ENCODE peak calls at places on chromosomes 16 and 17, in four cellular contexts. B is WERI-Rb-1, Z is upper lobe of left lung, G is GM23248. I is an unnamed sample.

GRCh38 chr17:72122002-72122310 is 1.1 kb downstream of the SOX9 start:
- DNase-seq in B (no peak), Z (no peak), G (peak), I (no peak)

GRCh38 chr16:4293822-4294457 is 21.1 kb upstream of the TFAP4 start:
- DNase-seq in B (peak), Z (peak), G (peak), I (no peak)

GRCh38 chr16:85793662-85794298 is 5.6 kb downstream of the EMC8 start:
- DNase-seq in B (no peak), Z (no peak), G (no peak), I (no peak)

GRCh38 chr17:35051183-35051578 is 12.3 kb downstream of the RFFL start:
- DNase-seq in B (no peak), Z (peak), G (no peak), I (peak)

GRCh38 chr17:74099441-74100340 is 103.8 kb upstream of the RPL38 start:
- DNase-seq in B (no peak), Z (no peak), G (no peak), I (no peak)

GRCh38 chr16:67873435-67874146 is 739 bp downstream of the EDC4 start:
- DNase-seq in B (no peak), Z (no peak), G (peak), I (no peak)

GRCh38 chr16:67966549-67967182 is 1.8 kb downstream of the SLC12A4 start:
- DNase-seq in B (peak), Z (peak), G (peak), I (no peak)

GRCh38 chr17:70767102-70767701 is 597.9 kb downstream of the KCNJ2 start:
- DNase-seq in B (no peak), Z (no peak), G (peak), I (no peak)

GRCh38 chr17:63116967-63117366 is 150.9 kb downstream of the TANC2 start:
- DNase-seq in B (no peak), Z (no peak), G (peak), I (no peak)

GRCh38 chr17:20095366-20096080 is 86.4 kb downstream of the SPECC1 start:
- DNase-seq in B (peak), Z (no peak), G (peak), I (no peak)

GRCh38 chr17:37519241-37519985 is 29.7 kb downstream of the DUSP14 start:
- DNase-seq in B (no peak), Z (no peak), G (peak), I (no peak)

GRCh38 chr17:28963841-28964240 is 12.5 kb upstream of the PHF12 start:
- DNase-seq in B (peak), Z (no peak), G (no peak), I (no peak)

GRCh38 chr17:70369296-70369855 is 200.0 kb downstream of the KCNJ2 start:
- DNase-seq in B (no peak), Z (no peak), G (no peak), I (no peak)

GRCh38 chr17:34397265-34397664 is 34.2 kb upstream of the CCL1 start:
- DNase-seq in B (no peak), Z (no peak), G (no peak), I (no peak)

GRCh38 chr17:37699285-37699973 is 45.4 kb downstream of the HNF1B start:
- DNase-seq in B (no peak), Z (no peak), G (peak), I (no peak)

GRCh38 chr16:2115591-2115973 is 20.1 kb downstream of the PKD1 start:
- DNase-seq in B (no peak), Z (no peak), G (no peak), I (no peak)

GRCh38 chr17:79923974-79924638 is 84.9 kb upstream of the CBX4 start:
- DNase-seq in B (peak), Z (peak), G (peak), I (peak)

GRCh38 chr16:77394699-77395098 is 40.1 kb downstream of the ADAMTS18 start:
- DNase-seq in B (no peak), Z (no peak), G (no peak), I (no peak)

GRCh38 chr17:57004944-57005579 is 27.1 kb downstream of the SCPEP1 start:
- DNase-seq in B (peak), Z (no peak), G (no peak), I (no peak)

GRCh38 chr17:77038860-77039555 is 101.8 kb upstream of the SEC14L1 start:
- DNase-seq in B (no peak), Z (no peak), G (no peak), I (no peak)

GRCh38 chr17:81066072-81066471 is 31.1 kb downstream of the BAIAP2 start:
- DNase-seq in B (no peak), Z (no peak), G (peak), I (no peak)

GRCh38 chr16:80804451-80805383 is at the start of gene CDYL2:
- DNase-seq in B (no peak), Z (peak), G (peak), I (peak)

GRCh38 chr17:79938696-79939435 is 96.8 kb downstream of the TBC1D16 start:
- DNase-seq in B (no peak), Z (no peak), G (no peak), I (no peak)

GRCh38 chr16:84467256-84467655 is 37.2 kb downstream of the MEAK7 start:
- DNase-seq in B (no peak), Z (no peak), G (peak), I (no peak)

GRCh38 chr16:54212893-54213292 is 73.7 kb downstream of the IRX3 start:
- DNase-seq in B (no peak), Z (no peak), G (no peak), I (no peak)

GRCh38 chr16:54207837-54208236 is 78.8 kb downstream of the IRX3 start:
- DNase-seq in B (no peak), Z (no peak), G (no peak), I (no peak)

GRCh38 chr16:54213322-54213721 is 73.3 kb downstream of the IRX3 start:
- DNase-seq in B (no peak), Z (no peak), G (no peak), I (no peak)

GRCh38 chr16:54208262-54208661 is 78.3 kb downstream of the IRX3 start:
- DNase-seq in B (no peak), Z (no peak), G (peak), I (no peak)

DNA sequence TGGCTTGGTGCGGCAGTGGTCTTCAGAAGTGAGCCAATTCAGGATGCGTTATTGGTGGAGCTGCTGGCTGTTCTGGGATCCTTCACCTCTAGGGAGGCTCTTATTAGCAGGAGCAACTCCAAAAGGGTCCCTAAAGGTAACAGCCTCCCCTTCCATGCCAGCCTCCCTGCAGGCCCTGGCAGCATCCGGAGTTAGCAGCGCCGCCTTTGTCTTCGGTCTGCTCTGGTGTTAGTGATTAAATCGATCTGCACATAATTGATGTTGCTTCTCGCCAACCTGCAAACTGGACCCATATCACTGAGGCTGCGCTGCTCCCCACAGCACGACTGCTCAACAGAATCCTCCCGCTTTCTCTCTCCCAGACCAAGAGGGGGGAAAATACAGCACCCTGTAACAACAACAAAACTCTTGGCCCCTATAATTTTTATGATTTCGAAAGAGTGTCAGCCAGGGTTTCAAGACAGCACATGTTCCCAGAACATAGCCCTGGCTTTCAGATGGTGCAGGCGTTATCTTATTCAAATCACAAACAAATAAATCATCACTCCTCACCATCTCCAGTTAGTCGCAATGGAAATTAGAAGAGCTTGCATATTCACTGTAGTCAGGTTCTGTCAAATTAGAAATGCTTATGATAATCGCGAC is 76.0 kb downstream of the IRX3 start:
- DNase-seq in B (no peak), Z (no peak), G (no peak), I (no peak)
- H3K4me3 ChIP-seq in B (no peak), Z (no peak), G (no peak), I (no peak)

DNA sequence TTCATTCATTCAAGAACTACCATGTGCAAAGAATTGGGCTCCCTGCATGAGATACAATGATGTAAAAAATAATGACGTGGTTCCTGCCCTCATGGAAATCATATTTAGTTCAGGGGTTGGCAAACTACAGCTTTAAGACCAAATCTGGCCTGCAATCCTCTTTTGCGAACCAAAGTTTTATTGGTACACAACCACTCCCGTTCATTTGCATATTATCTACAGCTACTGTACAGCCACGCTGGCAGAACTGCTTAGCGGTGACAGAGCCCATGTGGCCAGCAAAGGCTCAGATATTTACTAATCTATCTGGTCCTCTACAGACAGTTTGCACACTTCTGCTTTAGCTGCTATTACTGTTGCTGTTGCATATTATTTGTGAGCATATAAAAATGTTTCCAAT is 167.7 kb downstream of the XYLT1 start:
- DNase-seq in B (no peak), Z (no peak), G (no peak), I (no peak)
- H3K27ac ChIP-seq in B (no peak), Z (no peak), G (no peak), I (no peak)

DNA sequence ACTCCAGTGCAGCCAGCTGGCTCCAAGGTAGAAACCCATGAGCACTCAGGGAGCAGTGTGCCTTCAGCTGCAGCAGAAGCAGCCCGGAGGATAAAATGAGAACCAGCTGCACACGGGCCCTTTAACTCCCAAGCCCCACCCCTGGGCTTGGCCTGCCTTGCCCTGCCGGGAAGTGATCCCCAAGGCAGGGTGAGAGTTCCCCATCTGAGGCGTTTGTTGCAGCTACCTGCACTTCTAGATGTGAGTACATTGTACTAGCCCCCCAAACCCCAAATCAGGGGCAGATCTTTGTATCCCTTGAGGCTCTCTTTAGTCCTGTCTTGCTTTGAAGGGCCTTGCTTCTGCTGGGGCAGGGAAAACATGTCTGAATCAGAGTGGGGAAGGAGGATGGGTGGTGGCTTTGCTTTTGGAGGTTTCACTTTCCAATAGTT is at the start of gene MVP:
- DNase-seq in B (peak), Z (peak), G (peak), I (peak)
- H3K4me3 ChIP-seq in B (peak), Z (peak), G (peak), I (peak)

DNA sequence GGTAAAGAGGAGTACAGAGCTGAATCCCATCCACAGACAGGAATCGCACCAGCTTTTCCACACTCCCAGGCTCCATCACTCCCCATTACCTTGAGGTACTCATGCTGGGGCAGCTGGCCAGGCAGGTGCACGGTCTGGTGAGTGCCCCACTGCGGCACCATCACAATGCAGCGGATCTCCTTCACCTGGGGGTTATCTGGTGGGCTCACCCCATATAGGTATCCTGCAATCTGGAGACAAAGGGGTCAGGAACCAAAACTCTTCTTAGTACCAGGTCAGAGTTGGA is 1.8 kb upstream of the RILP start:
- DNase-seq in B (no peak), Z (no peak), G (no peak), I (no peak)
- H3K27ac ChIP-seq in B (no peak), Z (peak), G (no peak), I (no peak)

DNA sequence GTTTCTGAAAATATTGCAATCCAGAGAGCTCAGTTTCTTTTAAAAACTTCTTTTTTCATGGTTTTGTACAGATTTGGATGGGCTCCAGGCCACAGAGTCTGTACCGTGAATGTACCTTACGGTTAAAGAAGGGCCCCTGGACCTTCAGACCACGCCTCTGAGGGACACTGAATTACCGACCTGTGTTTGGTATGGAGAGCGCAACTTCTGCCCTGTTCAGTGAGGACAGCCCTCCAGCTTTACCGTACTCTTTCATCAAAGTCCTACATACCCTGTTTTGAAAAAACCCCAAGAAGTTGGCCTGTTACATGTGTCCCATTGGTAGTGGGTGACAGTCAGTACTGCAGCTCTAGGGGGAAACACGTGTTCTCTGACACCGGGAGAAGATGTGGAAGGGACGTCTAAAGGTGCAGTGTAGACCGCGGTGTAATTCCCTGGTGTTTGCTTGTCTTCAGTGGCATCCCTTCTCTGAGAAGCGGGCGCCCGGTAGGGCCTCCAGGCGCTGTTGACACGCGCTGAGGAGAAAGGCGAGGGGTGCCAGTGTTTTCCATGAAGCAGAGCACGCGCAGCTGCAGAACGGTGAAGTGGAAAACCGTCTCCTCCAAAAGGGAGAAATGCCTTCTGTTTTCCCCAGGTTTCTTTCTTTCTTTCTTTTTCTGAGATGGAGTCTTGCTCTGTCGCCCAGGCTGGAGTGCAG is 6.2 kb downstream of the PGS1 start:
- DNase-seq in B (no peak), Z (no peak), G (no peak), I (no peak)
- H3K4me3 ChIP-seq in B (no peak), Z (no peak), G (no peak), I (no peak)

GRCh38 chr16:69188716-69189115 is 1.8 kb downstream of the SNTB2 start:
- DNase-seq in B (no peak), Z (no peak), G (peak), I (no peak)
- H3K27ac ChIP-seq in B (no peak), Z (peak), G (peak), I (no peak)

GRCh38 chr16:7303014-7303676 is 29.5 kb upstream of the RBFOX1 start:
- DNase-seq in B (no peak), Z (no peak), G (no peak), I (no peak)
- H3K4me3 ChIP-seq in B (no peak), Z (no peak), G (no peak), I (no peak)

DNA sequence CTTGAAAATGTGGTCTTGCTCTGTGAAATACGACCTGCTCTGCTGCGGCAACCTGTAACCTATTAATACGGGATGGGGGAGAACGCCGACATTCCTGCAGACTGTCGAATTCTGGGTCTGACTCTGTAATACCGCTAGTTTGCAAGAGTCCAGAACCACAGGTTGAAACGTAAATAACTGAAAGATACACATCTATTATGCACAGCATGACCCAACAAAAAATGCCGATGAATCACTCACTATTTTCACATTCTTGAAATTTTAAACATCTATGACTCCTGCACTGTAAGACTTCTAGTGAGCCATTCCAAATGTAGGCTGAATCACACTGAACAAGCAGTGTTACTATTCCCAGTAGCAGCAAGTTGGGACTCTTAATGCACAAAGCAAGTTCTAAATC is 20.4 kb downstream of the VPS53 start:
- DNase-seq in B (no peak), Z (no peak), G (peak), I (no peak)
- H3K27ac ChIP-seq in B (no peak), Z (no peak), G (peak), I (no peak)

GRCh38 chr17:50057521-50057991 is 1.6 kb downstream of the ITGA3 start:
- DNase-seq in B (no peak), Z (no peak), G (no peak), I (no peak)
- H3K4me3 ChIP-seq in B (no peak), Z (peak), G (peak), I (no peak)

DNA sequence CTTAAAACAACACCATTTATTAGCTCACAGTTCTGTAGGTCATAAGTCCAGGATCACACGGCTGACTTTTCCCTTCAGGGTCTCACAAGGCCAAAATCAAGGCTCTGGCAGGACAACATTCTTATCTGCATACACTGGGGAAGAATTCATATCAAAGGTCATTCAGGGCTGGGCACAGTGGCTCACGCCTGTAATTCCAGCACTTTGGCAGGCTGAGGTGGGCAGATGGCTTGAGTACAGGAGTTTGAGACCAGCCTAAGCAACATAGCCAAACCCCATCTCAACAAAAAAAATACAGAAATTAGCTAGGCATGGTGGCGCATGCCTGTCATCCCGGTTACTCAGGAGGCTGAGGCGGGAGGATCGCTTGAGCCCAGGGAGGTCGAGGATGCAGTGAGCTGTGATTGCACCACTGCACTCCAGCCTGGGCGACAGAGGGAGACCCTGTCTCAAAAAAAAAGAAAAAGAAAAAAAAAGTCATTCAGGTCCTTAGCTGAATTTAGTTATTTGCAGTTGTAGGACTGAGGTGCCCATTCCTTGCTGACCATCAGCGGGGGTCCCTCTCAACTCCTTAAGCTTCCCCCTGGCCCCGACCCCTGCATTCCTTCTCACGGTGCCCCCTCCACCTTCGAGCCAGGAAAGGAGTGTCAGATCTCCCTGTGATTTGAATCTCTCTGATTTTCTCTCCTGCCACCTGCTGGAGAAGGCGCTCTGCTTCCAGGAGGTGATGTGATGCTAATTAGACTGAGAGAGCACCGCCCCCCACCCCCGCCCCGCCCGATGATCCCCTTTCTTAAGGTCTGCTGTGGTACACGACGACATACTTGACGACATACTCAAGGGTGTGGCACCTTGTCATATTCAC is 91.8 kb upstream of the CLEC18A start:
- DNase-seq in B (peak), Z (peak), G (no peak), I (peak)
- H3K27ac ChIP-seq in B (no peak), Z (peak), G (no peak), I (no peak)

I was measured in CD8-positive, alpha-beta T cell.